ENCODE peak calls at places on chromosomes 11 and 22, in nine cellular contexts. A, E, U, Z, J, R, F, T and V are unnamed samples.

GRCh38 chr11:108797578-108798100 is 132.8 kb downstream of the DDX10 start:
- DNase-seq in A (no peak), E (no peak), U (no peak), Z (no peak), J (no peak), R (no peak), F (no peak), T (no peak), V (no peak)

GRCh38 chr11:30329150-30329940 is 6.4 kb downstream of the ARL14EP start:
- DNase-seq in A (no peak), E (no peak), U (no peak), Z (no peak), J (no peak), R (no peak), F (no peak), T (no peak), V (no peak)

GRCh38 chr11:64121637-64122410 is 44.1 kb downstream of the MACROD1 start:
- DNase-seq in A (no peak), E (peak), U (no peak), Z (peak), J (no peak), R (no peak), F (no peak), T (no peak), V (no peak)

GRCh38 chr11:114316980-114317675 is 20.9 kb downstream of the NNMT start:
- DNase-seq in A (no peak), E (peak), U (no peak), Z (peak), J (no peak), R (no peak), F (no peak), T (no peak), V (no peak)

GRCh38 chr22:32600184-32600583 is 125.6 kb downstream of the FBXO7 start:
- DNase-seq in A (no peak), E (no peak), U (no peak), Z (no peak), J (no peak), R (peak), F (no peak), T (no peak), V (no peak)

GRCh38 chr11:110027627-110028371 is 65.4 kb upstream of the ZC3H12C start:
- DNase-seq in A (no peak), E (no peak), U (no peak), Z (no peak), J (no peak), R (no peak), F (no peak), T (no peak), V (no peak)

GRCh38 chr11:60831501-60832079 is 10.3 kb upstream of the CCDC86 start:
- DNase-seq in A (no peak), E (peak), U (peak), Z (no peak), J (no peak), R (no peak), F (peak), T (no peak), V (no peak)

GRCh38 chr22:19568337-19569311 is 44.4 kb upstream of the CLDN5 start:
- DNase-seq in A (no peak), E (peak), U (peak), Z (peak), J (no peak), R (no peak), F (no peak), T (no peak), V (no peak)

GRCh38 chr11:82043316-82043715 is 690.3 kb downstream of the FAM181B start:
- DNase-seq in A (no peak), E (no peak), U (no peak), Z (peak), J (no peak), R (no peak), F (no peak), T (no peak), V (no peak)

GRCh38 chr22:39204216-39204615 is 40.6 kb downstream of the PDGFB start:
- DNase-seq in A (no peak), E (no peak), U (no peak), Z (no peak), J (no peak), R (no peak), F (no peak), T (no peak), V (no peak)

GRCh38 chr11:66987158-66987620 is 12.1 kb downstream of the C11orf86 start:
- DNase-seq in A (no peak), E (no peak), U (no peak), Z (no peak), J (peak), R (peak), F (no peak), T (no peak), V (peak)

GRCh38 chr11:61058583-61059259 is 43.6 kb upstream of the CD5 start:
- DNase-seq in A (no peak), E (no peak), U (no peak), Z (no peak), J (no peak), R (no peak), F (no peak), T (no peak), V (no peak)

GRCh38 chr11:100546714-100547113 is 140.4 kb upstream of the ARHGAP42 start:
- DNase-seq in A (peak), E (peak), U (peak), Z (peak), J (no peak), R (peak), F (peak), T (no peak), V (no peak)

GRCh38 chr11:120854988-120855387 is 168.9 kb upstream of the TBCEL start:
- DNase-seq in A (no peak), E (peak), U (no peak), Z (peak), J (no peak), R (no peak), F (no peak), T (no peak), V (no peak)

GRCh38 chr22:24423519-24424000 is 3.8 kb upstream of the ADORA2A start:
- DNase-seq in A (peak), E (peak), U (no peak), Z (peak), J (peak), R (peak), F (no peak), T (no peak), V (peak)

GRCh38 chr22:48679656-48680555 is 1147.8 kb downstream of the BRD1 start:
- DNase-seq in A (no peak), E (no peak), U (no peak), Z (no peak), J (no peak), R (no peak), F (no peak), T (no peak), V (no peak)

GRCh38 chr11:74680703-74681531 is 50.3 kb downstream of the CHRDL2 start:
- DNase-seq in A (no peak), E (no peak), U (no peak), Z (no peak), J (no peak), R (no peak), F (no peak), T (no peak), V (no peak)

GRCh38 chr22:33867118-33867863 is 53.0 kb downstream of the LARGE1 start:
- DNase-seq in A (no peak), E (peak), U (peak), Z (peak), J (no peak), R (peak), F (no peak), T (no peak), V (no peak)